ENCODE peak calls at places on chromosomes 6 and 20, in eight cellular contexts. J, M, K, P, H, X, Z and R are unnamed samples.
A peak's percentile ranks its signal among the peaks of the same experiment; 100 is the strongest.

GRCh38 chr6:83853968-83854501 is 875 bp downstream of the RIPPLY2 start:
- DNase-seq in J (no peak), M (no peak), K (no peak), P (no peak), H (no peak), X (no peak), Z (no peak), R (no peak)

GRCh38 chr6:42766163-42766670 is 15.6 kb upstream of the BICRAL start:
- DNase-seq in J (no peak), M (peak; percentile 65), K (no peak), P (no peak), H (peak; percentile 57), X (peak; percentile 86), Z (peak; percentile 89), R (peak; percentile 86)

GRCh38 chr6:16043171-16044142 is 85.4 kb upstream of the MYLIP start:
- DNase-seq in J (no peak), M (no peak), K (no peak), P (no peak), H (no peak), X (no peak), Z (no peak), R (no peak)

GRCh38 chr6:82045965-82046756 is 201.4 kb downstream of the IBTK start:
- DNase-seq in J (no peak), M (peak; percentile 77), K (no peak), P (no peak), H (peak; percentile 60), X (peak; percentile 85), Z (no peak), R (no peak)

GRCh38 chr6:85252552-85252951 is 197.3 kb upstream of the NT5E start:
- DNase-seq in J (no peak), M (no peak), K (no peak), P (no peak), H (no peak), X (no peak), Z (no peak), R (no peak)

GRCh38 chr20:47126374-47126705 is 230.2 kb downstream of the ZMYND8 start:
- DNase-seq in J (no peak), M (no peak), K (no peak), P (no peak), H (peak; percentile 20), X (no peak), Z (no peak), R (no peak)

GRCh38 chr6:88916615-88917198 is 46.7 kb downstream of the RNGTT start:
- DNase-seq in J (no peak), M (no peak), K (no peak), P (no peak), H (no peak), X (no peak), Z (peak; percentile 84), R (peak; percentile 87)

GRCh38 chr20:9409352-9409751 is 105.0 kb upstream of the LAMP5 start:
- DNase-seq in J (no peak), M (peak; percentile 29), K (no peak), P (no peak), H (peak; percentile 40), X (peak; percentile 52), Z (peak; percentile 6), R (peak; percentile 15)

GRCh38 chr6:64084201-64084663 is 448.6 kb downstream of the PHF3 start:
- DNase-seq in J (no peak), M (no peak), K (no peak), P (no peak), H (no peak), X (no peak), Z (peak; percentile 51), R (no peak)

GRCh38 chr20:38723982-38724602 is at the start of gene SLC32A1:
- DNase-seq in J (peak; percentile 68), M (no peak), K (no peak), P (no peak), H (no peak), X (no peak), Z (no peak), R (no peak)

GRCh38 chr6:17817763-17818162 is 111.0 kb upstream of the NUP153 start:
- DNase-seq in J (no peak), M (no peak), K (no peak), P (no peak), H (no peak), X (no peak), Z (no peak), R (no peak)

GRCh38 chr6:4466260-4466659 is 309.9 kb upstream of the CDYL start:
- DNase-seq in J (no peak), M (no peak), K (no peak), P (no peak), H (no peak), X (peak; percentile 35), Z (peak; percentile 78), R (peak; percentile 83)

GRCh38 chr6:148524509-148524908 is 181.9 kb downstream of the SASH1 start:
- DNase-seq in J (no peak), M (peak; percentile 76), K (no peak), P (peak; percentile 28), H (peak; percentile 56), X (peak; percentile 87), Z (no peak), R (no peak)

GRCh38 chr6:24100336-24100735 is 25.7 kb upstream of the NRSN1 start:
- DNase-seq in J (no peak), M (no peak), K (no peak), P (no peak), H (no peak), X (no peak), Z (no peak), R (no peak)

GRCh38 chr20:47468290-47469050 is 33.2 kb upstream of the NCOA3 start:
- DNase-seq in J (no peak), M (no peak), K (no peak), P (no peak), H (no peak), X (no peak), Z (no peak), R (no peak)

GRCh38 chr6:103335412-103335811 is 1524.3 kb downstream of the HACE1 start:
- DNase-seq in J (no peak), M (no peak), K (no peak), P (no peak), H (no peak), X (no peak), Z (peak; percentile 0), R (no peak)